ENCODE peak calls at places on chromosomes 11 and 22, in four cellular contexts. T is A549, Q is mucosa of descending colon, Z is endothelial cell of umbilical vein. U is an unnamed sample.

GRCh38 chr11:35216962-35217667 is 78.1 kb downstream of the CD44 start:
- DNase-seq in T (no peak), Q (no peak), Z (no peak), U (no peak)

GRCh38 chr11:121437018-121437685 is 15.0 kb upstream of the SORL1 start:
- DNase-seq in T (no peak), Q (no peak), Z (no peak), U (no peak)

GRCh38 chr11:133175111-133175510 is 357.2 kb downstream of the OPCML start:
- DNase-seq in T (no peak), Q (no peak), Z (no peak), U (no peak)

GRCh38 chr11:82038151-82038550 is 695.5 kb downstream of the FAM181B start:
- DNase-seq in T (no peak), Q (no peak), Z (no peak), U (no peak)

GRCh38 chr11:75954039-75954438 is 139.0 kb downstream of the UVRAG start:
- DNase-seq in T (no peak), Q (no peak), Z (no peak), U (no peak)

GRCh38 chr11:45176996-45177395 is 30.6 kb downstream of the PRDM11 start:
- DNase-seq in T (no peak), Q (no peak), Z (no peak), U (no peak)

GRCh38 chr11:70759846-70760245 is 361.5 kb downstream of the CTTN start:
- DNase-seq in T (no peak), Q (no peak), Z (no peak), U (no peak)

GRCh38 chr22:33255781-33256180 is 197.6 kb upstream of the SYN3 start:
- DNase-seq in T (no peak), Q (no peak), Z (no peak), U (no peak)

GRCh38 chr22:22099833-22100812 is 117.5 kb upstream of the TOP3B start:
- DNase-seq in T (no peak), Q (no peak), Z (no peak), U (peak; percentile 29)

GRCh38 chr11:6225896-6226295 is 8.5 kb downstream of the FHIP1B start:
- DNase-seq in T (no peak), Q (no peak), Z (peak; percentile 23), U (no peak)

GRCh38 chr11:26418391-26418790 is 86.5 kb downstream of the ANO3 start:
- DNase-seq in T (no peak), Q (no peak), Z (no peak), U (no peak)

GRCh38 chr11:82771781-82772180 is 38.1 kb upstream of the FAM181B start:
- DNase-seq in T (no peak), Q (no peak), Z (no peak), U (no peak)

GRCh38 chr22:45548991-45549736 is 46.5 kb downstream of the FBLN1 start:
- DNase-seq in T (peak; percentile 88), Q (no peak), Z (no peak), U (no peak)

GRCh38 chr22:23501708-23502107 is 78.4 kb downstream of the IGLL1 start:
- DNase-seq in T (no peak), Q (no peak), Z (no peak), U (no peak)

GRCh38 chr11:87322570-87322969 is 284.8 kb downstream of the TMEM135 start:
- DNase-seq in T (no peak), Q (no peak), Z (no peak), U (no peak)

GRCh38 chr11:34655335-34656008 is 34.6 kb downstream of the EHF start:
- DNase-seq in T (peak; percentile 76), Q (no peak), Z (no peak), U (peak; percentile 15)

GRCh38 chr11:8080674-8081590 is at the start of gene TUB:
- DNase-seq in T (peak; percentile 19), Q (no peak), Z (no peak), U (peak; percentile 76)

GRCh38 chr22:38467438-38467903 is 425 bp upstream of the KDELR3 start:
- DNase-seq in T (no peak), Q (peak; percentile 75), Z (no peak), U (no peak)

GRCh38 chr11:102853956-102854355 is 10.5 kb upstream of the MMP3 start:
- DNase-seq in T (no peak), Q (no peak), Z (no peak), U (no peak)

GRCh38 chr11:30960387-30960992 is 374.3 kb upstream of the MPPED2 start:
- DNase-seq in T (peak; percentile 75), Q (no peak), Z (peak; percentile 4), U (no peak)

GRCh38 chr11:73195191-73196007 is 22.7 kb upstream of the P2RY2 start:
- DNase-seq in T (peak; percentile 82), Q (no peak), Z (no peak), U (no peak)

GRCh38 chr11:1102221-1102971 is 27.7 kb downstream of the MUC2 start:
- DNase-seq in T (no peak), Q (peak; percentile 34), Z (no peak), U (no peak)
- H3K9me3 ChIP-seq in T (peaks cover 11% of the 10 kb centered on the region), Q (no peaks in the 10 kb centered on the region), Z (no peaks in the 10 kb centered on the region), U (no peaks in the 10 kb centered on the region)

DNA sequence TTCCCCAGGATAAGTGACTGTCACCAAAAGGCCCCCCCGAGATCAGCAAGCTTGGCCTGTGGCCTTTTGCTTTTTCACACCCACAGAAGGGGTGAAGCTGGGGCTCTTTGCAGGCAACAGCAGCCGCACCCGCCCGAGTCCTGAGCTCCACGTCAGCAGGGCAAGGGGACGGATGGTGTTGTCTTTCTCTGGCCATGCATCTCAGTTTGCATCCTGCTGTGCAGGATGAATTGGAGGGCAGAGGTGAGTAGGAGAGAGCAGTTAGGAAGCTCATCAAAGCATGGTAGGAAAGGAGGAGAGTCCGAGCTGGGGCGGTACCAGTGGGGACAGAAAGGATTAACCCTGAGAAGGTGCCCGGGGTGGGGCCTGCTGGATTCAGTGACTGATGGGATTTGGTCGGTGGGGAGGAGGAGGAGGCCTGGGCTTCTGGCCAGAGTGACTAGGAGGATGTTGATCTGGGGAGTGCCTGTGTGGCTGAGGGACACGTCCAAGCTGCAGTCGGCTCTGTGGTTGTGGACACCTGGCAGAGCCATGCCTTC is 14.5 kb downstream of the FAM83F start:
- DNase-seq in T (no peak), Q (peak; percentile 52), Z (no peak), U (peak; percentile 28)
- H3K4me3 ChIP-seq in T (no peak overlapping the region), Q (no peak overlapping the region), Z (no peak overlapping the region), U (no peak overlapping the region)

GRCh38 chr11:67366546-67366945 is 6.9 kb downstream of the CLCF1 start:
- DNase-seq in T (no peak), Q (no peak), Z (no peak), U (no peak)
- H3K9me3 ChIP-seq in T (no peaks in the 10 kb centered on the region), Q (no peaks in the 10 kb centered on the region), Z (no peaks in the 10 kb centered on the region), U (no peaks in the 10 kb centered on the region)

DNA sequence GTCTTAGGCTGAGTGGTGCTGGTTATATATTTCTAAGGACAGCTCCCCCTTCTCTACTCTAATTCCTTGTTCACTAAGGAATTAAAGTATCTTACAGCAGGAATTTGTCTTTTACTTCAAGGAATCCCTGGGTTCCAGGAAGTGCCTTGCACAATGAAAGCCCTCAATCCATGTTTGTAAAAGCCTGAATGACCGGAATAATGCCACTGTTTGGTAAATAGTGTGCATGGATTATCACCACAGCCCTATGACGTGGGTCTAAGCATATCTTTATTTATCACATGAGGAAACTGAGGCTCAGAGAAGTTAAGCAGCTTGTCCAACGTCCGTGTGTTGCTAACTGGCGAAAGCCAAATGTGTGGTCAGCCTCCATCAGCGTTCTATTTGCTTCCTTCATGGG is 135.7 kb upstream of the NAV2 start:
- DNase-seq in T (no peak), Q (no peak), Z (no peak), U (no peak)
- H3K4me3 ChIP-seq in T (no peak overlapping the region), Q (no peak overlapping the region), Z (no peak overlapping the region), U (no peak overlapping the region)

U was measured in HAP-1.